ENCODE peak calls at places on chromosome 13, in four cellular contexts. B is activated T-helper 9 cell treated with anti-CD3 and anti-CD28 coated beads, Interleukin-2, amount 50 U/mL, for 16 hours; J is GM23248; N is NCI-H1105. L is an unnamed sample.

GRCh38 chr13:111981446-111982165 is 85.3 kb upstream of the SOX1 start:
- DNase-seq in B (no peak), N (no peak), J (no peak), L (peak)

GRCh38 chr13:110275931-110276552 is 30.9 kb downstream of the COL4A1 start:
- DNase-seq in N (no peak), J (no peak), B (no peak), L (no peak)

GRCh38 chr13:69856331-69856730 is 251.3 kb upstream of the ATXN8OS start:
- DNase-seq in J (no peak), B (no peak), N (no peak), L (no peak)

GRCh38 chr13:23378009-23378632 is 55.4 kb downstream of the SACS start:
- DNase-seq in N (no peak), B (peak), J (peak), L (peak)

GRCh38 chr13:91052873-91053272 is 294.6 kb upstream of the MIR17HG start:
- DNase-seq in J (no peak), B (no peak), N (no peak), L (no peak)

GRCh38 chr13:29589234-29589633 is 6.3 kb downstream of the SLC7A1 start:
- DNase-seq in N (no peak), B (no peak), J (peak), L (no peak)

GRCh38 chr13:113157206-113157928 is 1.1 kb upstream of the PROZ start:
- DNase-seq in N (no peak), J (no peak), B (no peak), L (no peak)

GRCh38 chr13:30446122-30446500 is 19.6 kb downstream of the HMGB1 start:
- DNase-seq in B (no peak), J (no peak), N (no peak), L (no peak)